ENCODE peak calls at places on chromosomes 16 and 17, in eight cellular contexts. G is Calu3, Y is RWPE1, R is lower lobe of right lung, K is choroid plexus epithelial cell, Q is nephron progenitor cell, N is Caco-2, F is stomach. E is an unnamed sample.

GRCh38 chr16:58016841-58017446 is 8.6 kb upstream of the MMP15 start:
- DNase-seq in G (no peak), Y (no peak), R (peak; percentile 29), K (no peak), Q (no peak), N (peak; percentile 57), F (no peak), E (no peak)

GRCh38 chr17:20103454-20104448 is 94.6 kb downstream of the SPECC1 start:
- DNase-seq in G (no peak), Y (no peak), R (no peak), K (no peak), Q (no peak), N (no peak), F (no peak), E (no peak)

GRCh38 chr17:80585880-80586279 is 41.2 kb downstream of the RPTOR start:
- DNase-seq in G (no peak), Y (no peak), R (no peak), K (no peak), Q (no peak), N (no peak), F (no peak), E (no peak)

GRCh38 chr16:47886631-47887415 is 269.0 kb downstream of the ABCC12 start:
- DNase-seq in G (no peak), Y (no peak), R (no peak), K (no peak), Q (peak; percentile 47), N (no peak), F (no peak), E (no peak)

GRCh38 chr16:48395375-48395774 is 10.2 kb upstream of the SIAH1 start:
- DNase-seq in G (no peak), Y (no peak), R (no peak), K (no peak), Q (no peak), N (no peak), F (no peak), E (no peak)

GRCh38 chr17:2903193-2903974 is 107.1 kb downstream of the RAP1GAP2 start:
- DNase-seq in G (no peak), Y (no peak), R (no peak), K (no peak), Q (no peak), N (no peak), F (peak; percentile 80), E (no peak)

GRCh38 chr16:89095401-89095974 is 1.8 kb downstream of the ACSF3 start:
- DNase-seq in G (no peak), Y (no peak), R (no peak), K (no peak), Q (no peak), N (no peak), F (no peak), E (no peak)

GRCh38 chr16:56625943-56626654 is 518 bp downstream of the MT1E start:
- DNase-seq in G (no peak), Y (no peak), R (no peak), K (peak; percentile 83), Q (no peak), N (no peak), F (no peak), E (no peak)

GRCh38 chr16:79632289-79632688 is 31.8 kb upstream of the MAF start:
- DNase-seq in G (no peak), Y (peak; percentile 43), R (no peak), K (peak; percentile 53), Q (no peak), N (no peak), F (no peak), E (no peak)

GRCh38 chr16:85329999-85330693 is 217.9 kb upstream of the CIBAR2 start:
- DNase-seq in G (no peak), Y (no peak), R (no peak), K (no peak), Q (no peak), N (no peak), F (no peak), E (no peak)

GRCh38 chr17:68398731-68399637 is 58.3 kb downstream of the WIPI1 start:
- DNase-seq in G (peak; percentile 75), Y (peak; percentile 77), R (peak; percentile 65), K (peak; percentile 90), Q (peak; percentile 62), N (peak; percentile 78), F (peak; percentile 60), E (peak; percentile 55)

GRCh38 chr16:71214771-71215381 is 15.6 kb downstream of the HYDIN start:
- DNase-seq in G (no peak), Y (peak; percentile 22), R (no peak), K (peak; percentile 13), Q (no peak), N (no peak), F (no peak), E (no peak)
- TF ChIP-seq CTCF in G (no peak), Y (no peak), R (peak; percentile 26), K (peak; percentile 14), Q (no peak), N (peak; percentile 44), F (no peak), E (peak; percentile 22)

GRCh38 chr17:50558581-50558954 is 1.9 kb upstream of the CACNA1G start:
- DNase-seq in G (no peak), Y (no peak), R (no peak), K (no peak), Q (no peak), N (no peak), F (no peak), E (no peak)
- TF ChIP-seq CTCF in G (no peak), Y (no peak), R (no peak), K (peak; percentile 11), Q (no peak), N (no peak), F (no peak), E (no peak)

GRCh38 chr16:14458576-14458975 is 171.5 kb downstream of the PARN start:
- DNase-seq in G (no peak), Y (no peak), R (no peak), K (no peak), Q (no peak), N (no peak), F (no peak), E (no peak)

GRCh38 chr16:14454391-14454790 is 175.7 kb downstream of the PARN start:
- DNase-seq in G (no peak), Y (no peak), R (no peak), K (peak; percentile 42), Q (no peak), N (no peak), F (no peak), E (no peak)

GRCh38 chr16:14460726-14461125 is 169.3 kb downstream of the PARN start:
- DNase-seq in G (no peak), Y (no peak), R (no peak), K (no peak), Q (no peak), N (no peak), F (no peak), E (no peak)

GRCh38 chr16:14455577-14455976 is 174.5 kb downstream of the PARN start:
- DNase-seq in G (no peak), Y (no peak), R (no peak), K (peak; percentile 13), Q (no peak), N (peak; percentile 38), F (no peak), E (no peak)

GRCh38 chr16:14456793-14457481 is 173.1 kb downstream of the PARN start:
- DNase-seq in G (no peak), Y (no peak), R (no peak), K (peak; percentile 23), Q (no peak), N (no peak), F (no peak), E (no peak)
- TF ChIP-seq CTCF in G (no peak), Y (no peak), R (no peak), K (no peak), Q (no peak), N (no peak), F (no peak), E (no peak)

GRCh38 chr16:63442246-63442645 is 1406.0 kb upstream of the CDH8 start:
- DNase-seq in G (no peak), Y (no peak), R (no peak), K (no peak), Q (no peak), N (no peak), F (no peak), E (no peak)
- TF ChIP-seq CTCF in G (no peak), Y (no peak), R (no peak), K (no peak), Q (no peak), N (no peak), F (no peak), E (no peak)

DNA sequence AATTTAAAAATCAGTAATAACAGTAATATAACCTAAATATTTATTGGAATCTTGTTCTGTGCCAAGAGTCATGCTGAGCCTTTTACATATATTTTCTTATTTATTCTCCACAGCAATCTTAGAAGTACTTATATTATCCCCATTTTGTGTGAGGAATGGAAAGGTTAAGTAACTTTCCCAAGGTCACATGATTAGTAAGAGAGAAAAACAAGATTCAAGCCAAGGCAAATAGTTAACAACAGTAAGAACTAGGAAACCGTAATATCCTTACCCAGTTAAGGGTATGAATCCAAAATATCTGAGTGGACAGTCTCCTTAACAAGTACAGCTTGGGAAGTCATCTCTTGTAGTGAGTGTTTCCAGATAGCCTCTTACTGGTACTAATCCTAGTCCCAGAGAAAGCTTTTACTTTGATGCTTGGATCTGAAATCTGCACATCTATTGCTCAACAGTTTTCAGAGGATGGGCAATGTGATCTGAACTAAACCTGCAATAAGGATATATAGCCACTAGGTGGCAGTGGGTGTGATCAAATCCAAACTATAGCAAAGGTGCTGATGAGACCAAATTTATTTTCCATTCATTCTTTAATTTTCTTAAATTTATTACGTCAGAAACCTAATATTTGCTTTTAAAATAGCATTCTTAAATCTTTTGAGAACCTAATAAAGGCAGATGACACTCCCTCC is 23.3 kb downstream of the SHISA6 start:
- DNase-seq in G (no peak), Y (no peak), R (no peak), K (no peak), Q (no peak), N (no peak), F (no peak), E (no peak)
- TF ChIP-seq CTCF in G (no peak), Y (no peak), R (no peak), K (no peak), Q (peak; percentile 16), N (no peak), F (peak; percentile 20), E (peak; percentile 57)

E was measured in neural crest cell.